ENCODE peak calls at places on chromosome 2, in four cellular contexts. H is ovary, P is right lobe of liver, R is A549. K is an unnamed sample.

GRCh38 chr2:73089270-73090030 is 17.9 kb upstream of the SFXN5 start:
- DNase-seq in H (no peak), P (no peak), R (peak), K (no peak)

GRCh38 chr2:203710211-203710610 is 3.8 kb downstream of the CD28 start:
- DNase-seq in H (no peak), P (no peak), R (no peak), K (no peak)

GRCh38 chr2:149160701-149161217 is 122.3 kb downstream of the LYPD6B start:
- DNase-seq in H (no peak), P (no peak), R (no peak), K (no peak)

GRCh38 chr2:9565436-9566153 is 10.0 kb upstream of the ADAM17 start:
- DNase-seq in H (peak), P (no peak), R (peak), K (peak)

GRCh38 chr2:186105016-186105415 is 366.4 kb downstream of the FSIP2 start:
- DNase-seq in H (no peak), P (no peak), R (no peak), K (no peak)

GRCh38 chr2:109379507-109379906 is 234.3 kb downstream of the SEPTIN10 start:
- DNase-seq in H (no peak), P (peak), R (no peak), K (no peak)

GRCh38 chr2:46976556-46976955 is 61.0 kb upstream of the MCFD2 start:
- DNase-seq in H (no peak), P (no peak), R (no peak), K (no peak)

GRCh38 chr2:110732422-110733413 is at the start of gene ACOXL:
- DNase-seq in H (no peak), P (no peak), R (no peak), K (peak)

GRCh38 chr2:27174638-27175037 is 25.8 kb downstream of the TCF23 start:
- DNase-seq in H (no peak), P (no peak), R (no peak), K (no peak)

GRCh38 chr2:6750389-6751158 is 115.1 kb downstream of the CMPK2 start:
- DNase-seq in H (no peak), P (no peak), R (no peak), K (no peak)

GRCh38 chr2:74328074-74328473 is 15.1 kb downstream of the SLC4A5 start:
- DNase-seq in H (no peak), P (no peak), R (no peak), K (no peak)

GRCh38 chr2:199463708-199464613 is 6.2 kb upstream of the SATB2 start:
- DNase-seq in H (no peak), P (no peak), R (no peak), K (peak)

DNA sequence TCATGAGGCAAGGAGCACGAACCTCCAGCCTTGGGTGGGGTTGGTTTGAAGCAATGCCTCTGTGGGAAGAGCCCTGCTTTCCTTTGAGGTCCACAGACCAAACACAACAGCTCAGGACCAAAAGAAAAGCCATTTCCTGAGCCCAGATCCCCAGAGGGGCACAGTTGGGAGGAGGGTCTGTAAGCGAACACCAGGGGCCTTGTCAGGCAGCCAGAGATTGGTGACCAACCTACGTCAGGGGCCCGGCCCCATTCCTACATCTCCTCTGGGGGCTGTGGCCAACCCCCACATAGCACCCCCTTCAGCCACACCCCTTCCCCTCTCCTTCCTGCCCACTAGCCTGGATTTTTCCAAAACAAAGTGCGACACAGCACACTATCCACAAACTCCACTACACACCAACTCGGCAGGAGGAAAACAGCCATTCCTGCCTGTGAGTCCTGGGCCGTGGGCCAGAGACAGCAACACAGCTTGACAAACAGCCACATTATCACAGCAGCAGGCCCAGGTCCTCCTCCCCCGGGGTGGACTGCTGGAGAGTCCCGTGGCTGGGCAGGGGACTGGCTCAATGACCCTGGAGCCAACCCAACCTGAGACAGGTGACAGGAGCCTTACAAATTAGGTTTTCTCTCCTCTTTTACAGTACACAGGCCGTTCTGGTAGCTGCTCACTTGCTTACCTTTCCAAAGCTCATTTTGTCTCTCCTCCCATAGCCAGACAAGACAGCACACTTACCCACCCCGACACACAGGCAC is 98.8 kb downstream of the TNS1 start:
- DNase-seq in H (peak), P (peak), R (no peak), K (peak)
- H3K4me3 ChIP-seq in H (no peak), P (no peak), R (no peak), K (no peak)

GRCh38 chr2:119064567-119064966 is 94.0 kb downstream of the C1QL2 start:
- DNase-seq in H (no peak), P (no peak), R (no peak), K (no peak)
- TF ChIP-seq CTCF in H (no peak), P (no peak), R (no peak), K (no peak)

GRCh38 chr2:241796209-241796608 is 12.8 kb upstream of the NEU4 start:
- DNase-seq in H (no peak), P (no peak), R (no peak), K (no peak)
- TF ChIP-seq POLR2A in H (no peak), P (no peak), R (no peak), K (no peak)

GRCh38 chr2:222318026-222318711 is 19.4 kb upstream of the PAX3 start:
- DNase-seq in H (peak), P (no peak), R (peak), K (peak)
- H3K4me3 ChIP-seq in H (peak), P (peak), R (peak), K (peak)

K was measured in transverse colon.